ENCODE peak calls at places on chromosome 15, in six cellular contexts. C is sigmoid colon, P is spleen, H is stomach, A is breast epithelium, M is transverse colon. F is an unnamed sample.

GRCh38 chr15:82535566-82536408 is 4.5 kb downstream of the RPS17 start:
- DNase-seq in P (no peak), C (no peak), A (no peak), M (no peak), H (no peak), F (no peak)

GRCh38 chr15:72771329-72771725 is 12.2 kb downstream of the ADPGK start:
- DNase-seq in P (no peak), M (no peak), H (no peak), A (no peak), C (no peak), F (no peak)

GRCh38 chr15:44468713-44469385 is 41.4 kb downstream of the CTDSPL2 start:
- DNase-seq in M (no peak), P (no peak), A (no peak), C (no peak), H (no peak), F (no peak)

GRCh38 chr15:70632079-70632850 is 131.1 kb downstream of the UACA start:
- DNase-seq in C (no peak), A (no peak), P (no peak), M (no peak), H (no peak), F (no peak)

GRCh38 chr15:67124111-67124510 is 58.7 kb downstream of the SMAD3 start:
- DNase-seq in C (no peak), H (no peak), P (peak; percentile 4), A (no peak), M (no peak), F (no peak)

GRCh38 chr15:74955796-74956647 is 550 bp downstream of the RPP25 start:
- DNase-seq in M (peak; percentile 88), P (peak; percentile 92), C (peak; percentile 89), H (peak; percentile 89), A (peak; percentile 68), F (peak; percentile 92)

GRCh38 chr15:44215594-44215993 is 20.5 kb upstream of the FRMD5 start:
- DNase-seq in P (no peak), H (no peak), C (no peak), M (no peak), A (no peak), F (no peak)

GRCh38 chr15:100920516-100921135 is 1.5 kb downstream of the LRRK1 start:
- DNase-seq in A (no peak), C (no peak), P (no peak), H (no peak), M (no peak), F (no peak)

GRCh38 chr15:75891895-75892294 is 11.8 kb upstream of the FBXO22 start:
- DNase-seq in M (no peak), P (no peak), C (no peak), A (no peak), H (no peak), F (no peak)

GRCh38 chr15:76935620-76936019 is 4.1 kb downstream of the RCN2 start:
- DNase-seq in C (no peak), A (no peak), P (no peak), M (no peak), H (no peak), F (no peak)

GRCh38 chr15:101044625-101045235 is 125.6 kb downstream of the LRRK1 start:
- DNase-seq in P (peak; percentile 24), M (peak; percentile 4), C (peak; percentile 36), H (peak; percentile 15), A (no peak), F (peak; percentile 34)

GRCh38 chr15:88465633-88466219 is 1.5 kb downstream of the MRPL46 start:
- DNase-seq in H (no peak), C (no peak), M (no peak), A (no peak), P (no peak), F (no peak)

GRCh38 chr15:68510558-68510957 is 68.2 kb upstream of the CORO2B start:
- DNase-seq in C (no peak), A (no peak), H (no peak), M (no peak), P (no peak), F (no peak)

GRCh38 chr15:87954783-87955182 is 301.8 kb downstream of the NTRK3 start:
- DNase-seq in M (no peak), C (no peak), P (no peak), H (no peak), A (no peak), F (no peak)

GRCh38 chr15:25437751-25438600 is 848 bp downstream of the UBE3A start:
- DNase-seq in H (peak; percentile 45), A (peak; percentile 55), P (peak; percentile 93), M (peak; percentile 58), C (peak; percentile 74), F (no peak)

GRCh38 chr15:88704791-88705768 is 66.3 kb downstream of the ISG20 start:
- DNase-seq in H (peak; percentile 41), M (peak; percentile 23), P (no peak), A (no peak), C (peak; percentile 83), F (peak; percentile 69)

GRCh38 chr15:50247819-50248650 is 17.5 kb downstream of the HDC start:
- DNase-seq in C (no peak), A (no peak), P (peak; percentile 88), H (peak; percentile 43), M (peak; percentile 53), F (no peak)

GRCh38 chr15:83163032-83163431 is 44.6 kb downstream of the HDGFL3 start:
- DNase-seq in M (no peak), A (no peak), C (no peak), H (no peak), P (no peak), F (no peak)

GRCh38 chr15:64354683-64355558 is 1.1 kb downstream of the CSNK1G1 start:
- DNase-seq in A (no peak), M (no peak), C (no peak), P (no peak), H (no peak), F (no peak)

GRCh38 chr15:64351265-64351664 is 4.7 kb downstream of the CSNK1G1 start:
- DNase-seq in C (no peak), M (no peak), A (no peak), H (no peak), P (no peak), F (no peak)

GRCh38 chr15:64356443-64357040 is 569 bp upstream of the CSNK1G1 start:
- DNase-seq in P (no peak), C (no peak), M (no peak), H (no peak), A (no peak), F (no peak)

GRCh38 chr15:64361259-64361658 is 5.3 kb upstream of the CSNK1G1 start:
- DNase-seq in C (no peak), A (no peak), H (no peak), M (no peak), P (no peak), F (no peak)

GRCh38 chr15:64355559-64356442 is at the start of gene CSNK1G1:
- DNase-seq in H (peak; percentile 93), A (peak; percentile 90), C (peak; percentile 97), M (peak; percentile 93), P (peak; percentile 97), F (peak; percentile 96)
- TF ChIP-seq CTCF in H (no peak), A (no peak), C (no peak), M (no peak), P (no peak), F (no peak)

DNA sequence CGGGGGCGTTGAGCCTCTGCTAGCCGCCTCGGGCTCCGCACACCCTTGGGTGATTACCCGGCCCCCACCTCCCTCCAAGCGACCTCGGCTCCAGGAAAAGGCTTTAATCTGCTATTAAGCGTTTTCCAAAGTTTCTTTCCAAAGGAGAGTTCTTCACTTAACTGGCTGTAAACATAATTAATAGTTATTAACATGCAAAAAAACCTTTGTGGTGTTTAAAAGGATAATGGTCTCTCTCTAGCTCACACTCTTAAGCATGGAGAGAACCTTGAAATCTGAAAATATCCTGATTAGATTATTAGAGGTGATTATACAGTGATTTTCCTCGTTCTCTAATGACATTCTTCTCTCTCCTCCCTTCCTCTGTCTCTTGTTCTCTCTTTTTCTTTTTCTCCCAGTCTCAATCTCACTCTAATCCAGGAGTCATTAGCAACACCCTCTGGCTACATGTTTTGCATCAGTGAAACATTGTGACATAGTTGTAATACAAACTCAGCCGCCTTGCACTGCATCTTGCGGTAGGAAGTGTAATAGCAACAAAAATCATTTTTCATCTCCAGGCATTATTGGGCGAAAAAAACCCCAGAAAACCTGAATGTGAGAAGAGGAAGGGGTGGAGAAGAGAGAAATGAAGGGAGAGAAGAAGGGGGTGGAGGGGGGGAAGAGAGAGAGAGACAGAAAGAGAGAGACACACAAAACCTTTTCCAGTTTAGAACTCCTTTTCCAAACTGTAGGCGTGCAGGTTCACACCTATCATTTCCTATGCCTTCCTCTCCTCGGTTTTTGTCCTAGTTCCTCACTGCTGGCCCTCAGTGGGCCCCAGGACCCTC is 24.4 kb downstream of the NR2F2 start:
- DNase-seq in M (no peak), P (no peak), H (no peak), C (no peak), A (no peak), F (no peak)
- H3K4me3 ChIP-seq in M (peak overlapping the region; percentile 55), P (peak overlapping the region; percentile 33), H (peak overlapping the region; percentile 59), C (peak overlapping the region; percentile 70), A (peak overlapping the region; percentile 67), F (peak overlapping the region; percentile 60)

GRCh38 chr15:78988361-78988911 is 43.6 kb upstream of the CTSH start:
- DNase-seq in M (peak; percentile 67), A (no peak), P (peak; percentile 79), C (peak; percentile 94), H (peak; percentile 64), F (peak; percentile 92)
- TF ChIP-seq POLR2AphosphoS5 in M (peak; percentile 65), A (peak; percentile 71), P (peak; percentile 67), C (peak; percentile 45), H (no peak), F (peak; percentile 19)

GRCh38 chr15:63041982-63042878 is at the start of gene TPM1:
- DNase-seq in A (peak; percentile 93), C (peak; percentile 97), P (peak; percentile 83), H (peak; percentile 64), M (peak; percentile 82), F (peak; percentile 87)
- TF ChIP-seq CTCF in A (no peak), C (no peak), P (no peak), H (no peak), M (no peak), F (no peak)

GRCh38 chr15:77983091-77983707 is 94.3 kb downstream of the TBC1D2B start:
- DNase-seq in P (no peak), A (no peak), C (peak; percentile 15), H (no peak), M (no peak), F (peak; percentile 53)
- H3K4me3 ChIP-seq in P (no peak overlapping the region), A (no peak overlapping the region), C (no peak overlapping the region), H (no peak overlapping the region), M (no peak overlapping the region), F (no peak overlapping the region)

F was measured in suprapubic skin.